ENCODE peak calls at places on chromosome 5, in ten cellular contexts. H is uterus, F is tibial nerve, R is transverse colon, T is right lobe of liver, E is A549, U is ovary, L is IMR-90, D is HCT116, S is testis. P is an unnamed sample.
A peak's percentile ranks its signal among the peaks of the same experiment; 100 is the strongest.

GRCh38 chr5:4563400-4563799 is 576.7 kb upstream of the ADAMTS16 start:
- DNase-seq in U (no peak), T (no peak), E (no peak), R (no peak), L (no peak), D (no peak), S (no peak), F (no peak), H (no peak), P (no peak)

GRCh38 chr5:132437604-132438275 is 52.8 kb downstream of the IRF1 start:
- DNase-seq in U (peak; percentile 83), L (peak; percentile 96), E (no peak), D (no peak), S (peak; percentile 87), R (peak; percentile 84), H (peak; percentile 83), F (peak; percentile 43), T (peak; percentile 75), P (peak; percentile 79)

GRCh38 chr5:120748474-120748873 is 284.4 kb downstream of the PRR16 start:
- DNase-seq in L (no peak), U (no peak), E (no peak), S (no peak), T (no peak), D (no peak), F (no peak), H (no peak), R (no peak), P (no peak)

GRCh38 chr5:99025298-99026045 is 96.7 kb upstream of the CHD1 start:
- DNase-seq in L (no peak), U (no peak), T (no peak), R (peak; percentile 50), F (no peak), H (no peak), S (no peak), D (no peak), E (no peak), P (no peak)

GRCh38 chr5:16076657-16077056 is 102.9 kb downstream of the MARCHF11 start:
- DNase-seq in T (no peak), R (no peak), F (no peak), S (no peak), E (no peak), D (no peak), H (no peak), U (no peak), L (no peak), P (no peak)

GRCh38 chr5:127492854-127493738 is 24.3 kb upstream of the PRRC1 start:
- DNase-seq in U (no peak), F (no peak), R (no peak), T (no peak), S (no peak), E (peak; percentile 39), D (peak; percentile 54), H (no peak), L (peak; percentile 36), P (no peak)

GRCh38 chr5:37056762-37057161 is 180.2 kb downstream of the NIPBL start:
- DNase-seq in E (no peak), S (no peak), D (no peak), H (no peak), R (no peak), F (no peak), L (no peak), T (no peak), U (no peak), P (no peak)

GRCh38 chr5:96219580-96220281 is 213.3 kb downstream of the PCSK1 start:
- DNase-seq in E (no peak), T (no peak), H (no peak), F (no peak), R (no peak), L (peak; percentile 86), S (no peak), U (no peak), D (no peak), P (no peak)

DNA sequence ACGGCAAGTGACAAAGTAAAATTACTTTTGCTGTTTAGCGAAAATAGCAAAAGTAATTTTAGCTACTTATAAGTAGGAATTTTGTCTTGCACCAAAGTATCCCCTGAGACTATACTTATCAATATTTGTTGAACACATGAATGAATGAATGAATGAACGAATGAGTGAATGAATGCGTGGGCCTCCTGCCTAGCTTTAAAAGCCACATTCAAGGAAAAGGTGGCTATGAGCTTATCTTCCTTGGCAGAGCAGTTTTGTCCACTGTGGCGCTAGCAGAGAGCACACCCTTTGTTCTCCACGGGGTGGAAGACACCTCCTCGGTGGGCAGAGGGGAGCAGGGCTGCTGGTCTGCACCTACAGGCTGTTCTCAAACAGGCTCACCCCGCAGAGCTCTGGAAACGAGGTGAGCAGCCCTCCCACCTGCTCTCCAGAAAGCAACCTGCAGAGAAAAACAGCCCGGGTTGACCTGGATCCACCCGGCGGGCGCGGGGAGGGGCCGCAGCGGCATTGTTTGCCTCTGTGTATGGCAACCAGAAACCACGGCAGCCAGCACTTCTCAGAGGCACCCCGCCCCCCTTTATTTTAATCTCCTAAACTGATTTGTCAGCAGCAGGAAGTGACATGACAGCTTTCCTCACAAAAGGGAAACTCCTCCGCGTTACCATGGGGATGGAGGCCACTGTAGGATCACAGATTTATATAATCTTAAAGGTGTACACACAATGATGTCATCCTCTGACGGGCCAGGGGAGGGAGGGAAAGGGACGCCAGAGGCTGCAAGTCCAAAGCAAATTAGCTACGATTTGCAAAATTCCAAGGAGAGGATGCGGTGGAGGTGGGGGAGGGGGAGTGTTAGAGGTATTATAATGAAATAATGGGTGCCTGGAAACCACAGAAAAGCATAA is 5.9 kb downstream of the DUSP1 start:
- DNase-seq in H (peak; percentile 93), S (peak; percentile 99), D (peak; percentile 98), L (peak; percentile 99), T (peak; percentile 95), U (peak; percentile 86), R (peak; percentile 95), F (peak; percentile 86), E (peak; percentile 98), P (peak; percentile 99)
- TF ChIP-seq POLR2A in H (no peak), S (no peak), D (peak; percentile 30), L (no peak), T (peak; percentile 48), U (no peak), R (peak; percentile 59), F (no peak), E (no peak), P (peak; percentile 88)

DNA sequence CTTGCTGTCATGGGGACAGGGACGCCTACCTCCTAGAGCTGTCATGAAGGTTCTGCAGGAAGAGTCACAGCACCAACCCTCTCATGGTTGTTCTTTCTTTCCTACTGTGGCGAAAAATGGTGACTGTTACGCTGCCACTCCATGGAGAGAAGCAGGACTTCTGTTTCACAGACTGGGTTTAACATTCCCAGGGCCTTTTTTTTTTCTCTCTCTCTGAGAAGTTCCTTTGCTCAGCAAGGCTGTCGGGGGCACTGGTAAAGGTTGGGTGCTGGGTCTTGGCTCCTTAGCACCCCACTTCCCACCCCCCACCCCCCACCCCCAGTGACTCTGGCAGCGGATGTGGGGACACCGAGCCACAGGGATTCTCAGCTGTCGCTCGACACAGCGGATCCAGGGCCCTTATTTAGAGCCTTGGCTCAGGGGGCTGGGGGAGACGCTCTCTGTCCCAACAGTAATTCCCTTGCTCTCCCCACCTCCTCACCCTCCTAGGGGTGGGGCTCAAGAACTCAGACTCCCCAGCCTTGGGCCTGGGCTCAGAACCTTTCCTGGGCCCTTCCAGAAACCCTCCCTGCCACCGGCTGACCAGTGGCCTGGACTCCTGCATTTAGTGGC is 34.4 kb downstream of the DUSP1 start:
- DNase-seq in T (no peak), L (no peak), F (no peak), S (no peak), E (no peak), H (no peak), U (no peak), D (no peak), R (no peak), P (no peak)
- H3K4me3 ChIP-seq in T (no peak overlapping the region), L (no peak overlapping the region), F (no peak overlapping the region), S (no peak overlapping the region), E (no peak overlapping the region), H (no peak overlapping the region), U (no peak overlapping the region), D (no peak overlapping the region), R (no peak overlapping the region), P (no peak overlapping the region)

DNA sequence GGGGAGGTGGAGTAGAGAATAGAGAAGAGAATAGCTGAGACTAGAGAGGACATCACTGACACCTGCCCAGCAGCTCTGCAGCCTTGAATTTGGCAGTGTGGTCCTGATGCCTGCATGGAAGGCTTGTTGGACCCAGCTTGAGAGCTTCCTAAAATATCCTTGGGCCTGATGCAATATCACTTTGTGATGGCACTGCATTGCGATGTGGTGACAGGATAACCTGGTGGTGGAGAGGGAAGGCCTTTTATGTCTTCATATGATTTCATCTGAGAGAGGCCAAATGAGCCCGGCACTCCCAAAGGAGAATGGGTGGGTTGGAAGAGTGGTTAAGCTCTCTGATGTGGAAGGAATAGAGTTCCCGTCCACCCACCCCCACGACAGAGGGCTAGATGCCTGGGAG is 99.6 kb upstream of the SSBP2 start:
- DNase-seq in H (peak; percentile 33), E (no peak), D (no peak), R (no peak), L (peak; percentile 43), S (no peak), U (peak; percentile 26), F (no peak), T (no peak), P (no peak)
- H3K4me1 ChIP-seq in H (peaks cover 3% of the 10 kb centered on the region), E (peaks cover 49% of the 10 kb centered on the region), D (peaks cover 38% of the 10 kb centered on the region), R (peaks cover 15% of the 10 kb centered on the region), L (peaks cover 19% of the 10 kb centered on the region), S (peaks cover 14% of the 10 kb centered on the region), U (peaks cover 8% of the 10 kb centered on the region), F (peaks cover 82% of the 10 kb centered on the region), T (no peaks in the 10 kb centered on the region), P (peaks cover 30% of the 10 kb centered on the region)

GRCh38 chr5:134171972-134172371 is 4.8 kb downstream of the SKP1 start:
- DNase-seq in E (no peak), L (no peak), R (peak; percentile 78), S (no peak), H (no peak), D (no peak), F (no peak), U (no peak), T (no peak), P (no peak)

GRCh38 chr5:134176523-134177196 is at the start of gene SKP1:
- DNase-seq in R (peak; percentile 87), H (peak; percentile 86), U (peak; percentile 91), E (peak; percentile 58), F (peak; percentile 62), D (peak; percentile 59), T (peak; percentile 89), S (peak; percentile 89), L (peak; percentile 71), P (peak; percentile 79)

GRCh38 chr5:134175874-134176522 is 752 bp downstream of the SKP1 start:
- DNase-seq in T (no peak), R (no peak), D (no peak), F (no peak), L (peak; percentile 25), U (no peak), E (no peak), H (no peak), S (no peak), P (no peak)

GRCh38 chr5:134174841-134175839 is 1.6 kb downstream of the SKP1 start:
- DNase-seq in F (no peak), D (no peak), T (no peak), U (no peak), L (peak; percentile 67), R (no peak), E (no peak), H (no peak), S (no peak), P (no peak)

DNA sequence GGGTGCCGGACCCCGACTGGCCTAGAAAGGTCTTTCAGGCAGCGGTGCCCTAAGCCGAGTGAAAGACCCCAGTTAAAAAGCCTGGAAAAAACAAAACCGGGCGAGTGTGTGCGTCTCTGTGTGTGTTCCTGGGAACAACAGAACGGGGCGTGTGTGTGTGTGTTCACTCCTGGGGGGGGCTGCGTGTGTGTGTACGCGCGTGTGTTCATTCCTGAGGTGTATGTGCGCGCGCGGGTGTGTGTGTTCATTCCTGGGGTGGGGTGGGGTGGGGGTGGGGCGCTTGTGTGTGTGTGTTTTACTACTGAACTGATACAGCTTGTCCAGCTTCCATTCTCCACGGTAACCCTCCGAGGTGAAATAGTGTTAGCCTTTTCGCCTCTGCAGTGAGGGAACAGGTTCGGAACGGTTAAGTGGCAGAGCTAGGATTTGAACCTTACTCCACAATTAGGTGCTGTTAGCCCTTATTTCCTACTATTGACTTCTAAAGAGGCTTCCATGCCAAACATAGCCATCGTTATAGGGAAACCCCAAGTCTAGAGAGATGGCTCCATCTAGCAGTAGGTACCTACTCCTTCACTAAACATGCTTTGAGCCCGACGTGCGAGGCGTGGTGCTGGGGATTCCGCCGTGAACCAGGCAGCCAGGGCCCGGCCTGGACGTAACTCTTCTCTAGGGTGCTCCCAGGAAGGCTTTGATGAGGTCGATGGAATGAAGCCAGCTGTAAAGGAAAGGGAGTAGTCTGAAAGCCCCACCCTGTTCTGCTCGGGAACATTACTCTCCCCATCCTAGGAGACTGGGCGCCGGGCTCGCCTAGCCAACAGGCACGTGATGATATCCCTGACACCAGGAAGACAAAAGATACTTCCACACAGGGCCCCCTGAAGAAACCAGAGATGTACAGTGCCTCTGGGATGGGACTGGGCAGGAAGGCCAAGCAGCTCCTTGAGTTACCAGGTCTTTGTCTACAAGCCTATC is 734 bp upstream of the SKP1 start:
- DNase-seq in T (no peak), R (peak; percentile 89), D (peak; percentile 60), H (peak; percentile 39), E (peak; percentile 48), L (peak; percentile 66), S (peak; percentile 81), U (peak; percentile 49), F (peak; percentile 55), P (peak; percentile 59)
- TF ChIP-seq POLR2A in T (no peak), R (peak; percentile 82), D (peak; percentile 11), H (no peak), E (peak; percentile 22), L (no peak), S (no peak), U (no peak), F (no peak), P (no peak)